ENCODE peak calls at places on chromosomes 4 and X, in nine cellular contexts. H is sigmoid colon, Y is HCT116, L is right lobe of liver, I is Peyer's patch, E is uterus, F is transverse colon, T is NB4, W is tibial nerve. B is an unnamed sample.

GRCh38 chr4:52555356-52555716 is 103.8 kb downstream of the USP46 start:
- DNase-seq in T (no peak), E (no peak), H (no peak), F (no peak), L (no peak), I (no peak), Y (no peak), W (no peak), B (no peak)

GRCh38 chrX:65745992-65746391 is 78.5 kb downstream of the MSN start:
- DNase-seq in E (no peak), T (peak; percentile 52), I (no peak), Y (no peak), H (no peak), L (no peak), W (no peak), F (peak; percentile 34), B (peak; percentile 40)

GRCh38 chr4:94545296-94545695 is 93.6 kb downstream of the PDLIM5 start:
- DNase-seq in L (no peak), H (no peak), Y (no peak), F (no peak), I (no peak), T (no peak), W (no peak), E (no peak), B (no peak)

GRCh38 chr4:186161138-186161537 is 30.2 kb upstream of the CYP4V2 start:
- DNase-seq in H (no peak), F (peak; percentile 47), E (no peak), W (no peak), L (no peak), I (no peak), Y (no peak), T (no peak), B (no peak)

GRCh38 chr4:24772061-24772705 is 23.2 kb upstream of the SOD3 start:
- DNase-seq in T (no peak), I (no peak), H (no peak), E (no peak), L (no peak), W (no peak), F (no peak), Y (no peak), B (no peak)

GRCh38 chrX:79592259-79592658 is 225.1 kb upstream of the ITM2A start:
- DNase-seq in T (no peak), Y (no peak), E (no peak), I (no peak), F (no peak), W (no peak), H (no peak), L (no peak), B (no peak)

GRCh38 chr4:85127653-85128052 is 161.2 kb upstream of the WDFY3 start:
- DNase-seq in T (peak; percentile 43), L (no peak), E (no peak), Y (peak; percentile 47), W (no peak), F (no peak), H (no peak), I (no peak), B (no peak)

GRCh38 chrX:150623583-150623982 is 55.2 kb downstream of the MTM1 start:
- DNase-seq in Y (no peak), E (no peak), F (no peak), I (no peak), T (no peak), W (no peak), H (no peak), L (no peak), B (no peak)

GRCh38 chr4:106864231-106864630 is 171.9 kb downstream of the DKK2 start:
- DNase-seq in F (no peak), L (no peak), Y (no peak), I (no peak), W (no peak), H (no peak), T (no peak), E (no peak), B (no peak)

GRCh38 chr4:114727426-114727825 is 128.8 kb downstream of the UGT8 start:
- DNase-seq in T (no peak), W (no peak), I (no peak), H (no peak), E (no peak), L (no peak), F (no peak), Y (no peak), B (no peak)

GRCh38 chrX:140163376-140164159 is 198.2 kb upstream of the CXorf66 start:
- DNase-seq in E (no peak), F (no peak), I (no peak), L (no peak), T (no peak), Y (no peak), H (no peak), W (no peak), B (no peak)

GRCh38 chr4:185625503-185625902 is 90.2 kb upstream of the PDLIM3 start:
- DNase-seq in E (no peak), W (no peak), I (no peak), F (no peak), H (no peak), L (no peak), Y (no peak), T (no peak), B (no peak)

GRCh38 chr4:74933562-74934015 is 673 bp downstream of the PARM1 start:
- DNase-seq in F (peak; percentile 40), I (peak; percentile 18), H (no peak), L (no peak), Y (no peak), T (no peak), W (no peak), E (peak; percentile 18), B (no peak)

GRCh38 chrX:37684426-37684825 is 1.2 kb upstream of the XK start:
- DNase-seq in W (no peak), L (no peak), I (no peak), Y (no peak), E (no peak), F (no peak), T (peak; percentile 45), H (no peak), B (no peak)

GRCh38 chrX:141989134-141989533 is 85.4 kb downstream of the MAGEC1 start:
- DNase-seq in E (no peak), F (no peak), W (no peak), L (no peak), I (no peak), H (no peak), T (no peak), Y (no peak), B (no peak)

GRCh38 chrX:8201896-8202331 is 30.8 kb upstream of the VCX2 start:
- DNase-seq in I (no peak), L (no peak), E (no peak), Y (no peak), F (no peak), T (no peak), W (no peak), H (no peak), B (no peak)

DNA sequence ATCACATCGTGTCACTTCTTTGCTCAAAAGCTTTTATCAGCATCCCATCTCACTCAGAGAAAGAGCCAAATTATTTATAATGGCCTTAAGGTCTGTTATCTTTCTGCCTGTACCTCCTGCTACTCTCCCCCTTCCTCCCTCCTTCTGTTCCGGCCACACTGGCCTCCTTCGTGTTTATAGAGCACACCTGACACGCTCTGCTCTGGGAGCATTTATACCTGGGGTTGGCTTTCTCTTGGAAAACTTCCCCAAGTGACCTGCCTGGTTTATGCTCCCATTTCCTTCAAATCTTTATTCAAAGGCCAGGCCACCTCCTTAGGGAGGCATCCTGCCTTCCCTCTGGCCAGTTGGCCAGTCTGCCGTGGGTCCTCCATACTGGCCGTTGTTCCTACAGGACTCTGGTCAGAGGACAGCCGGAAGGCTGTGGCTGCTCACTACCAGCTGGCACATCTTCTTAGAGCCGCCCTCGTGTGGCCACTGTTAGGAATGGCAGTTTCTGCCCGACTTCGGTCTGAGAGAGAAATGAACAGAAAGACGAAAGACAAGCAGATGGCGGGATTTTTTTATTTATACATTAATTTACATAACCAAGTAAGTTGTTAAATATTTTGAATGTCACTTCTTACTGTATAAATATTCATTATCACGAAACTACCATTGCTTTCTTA is 80.2 kb upstream of the CBLL2 start:
- DNase-seq in I (peak; percentile 45), F (peak; percentile 64), T (peak; percentile 56), E (peak; percentile 63), W (peak; percentile 52), H (peak; percentile 80), L (peak; percentile 58), Y (peak; percentile 36), B (peak; percentile 90)
- H3K4me3 ChIP-seq in I (no peak overlapping the region), F (no peak overlapping the region), T (no peak overlapping the region), E (no peak overlapping the region), W (no peak overlapping the region), H (no peak overlapping the region), L (no peak overlapping the region), Y (no peak overlapping the region), B (no peak overlapping the region)

DNA sequence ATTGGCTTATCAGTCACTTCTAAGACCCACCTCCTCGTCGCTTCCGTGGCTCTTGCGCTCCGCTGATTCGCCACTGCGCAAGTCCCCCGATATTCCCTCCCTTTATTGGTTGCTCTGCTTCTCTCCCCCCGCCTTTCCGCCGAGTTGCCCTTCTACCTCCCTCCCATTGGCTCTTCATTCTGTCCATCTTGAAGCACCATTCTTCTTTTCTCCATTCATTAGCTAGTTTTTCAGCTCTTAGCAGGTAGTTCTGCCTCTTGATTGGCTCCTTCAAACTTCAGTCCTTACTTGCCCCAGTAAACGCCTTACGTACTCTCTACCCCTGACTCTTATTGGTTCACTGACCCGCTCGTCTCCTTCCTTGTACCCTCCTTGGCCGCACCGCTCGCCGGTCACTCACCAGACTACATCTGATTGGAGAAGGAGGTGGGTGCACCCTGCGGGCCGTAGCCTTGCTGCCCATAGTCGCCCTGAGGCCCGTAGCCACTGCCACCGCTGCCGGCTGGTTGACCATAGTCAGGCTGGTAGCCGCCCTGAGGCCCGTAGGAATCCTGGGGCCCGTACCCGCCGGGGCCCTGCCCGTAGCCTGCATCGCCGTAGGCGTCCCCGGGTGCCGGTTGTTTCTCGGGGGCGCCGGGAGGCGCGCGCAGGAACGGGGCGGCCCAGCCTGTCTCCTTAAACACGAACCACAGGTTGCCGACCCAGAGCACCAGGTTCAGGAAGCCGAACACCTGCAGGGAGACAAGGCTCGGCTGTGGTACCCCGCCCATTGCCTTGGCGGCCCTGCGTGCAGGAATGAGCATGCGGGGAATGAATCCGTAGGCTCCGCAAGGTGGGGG is 5.1 kb upstream of the PRICKLE3 start:
- DNase-seq in I (peak; percentile 88), L (peak; percentile 93), W (peak; percentile 81), F (peak; percentile 90), E (peak; percentile 95), H (peak; percentile 97), T (peak; percentile 99), Y (peak; percentile 99), B (peak; percentile 96)
- TF ChIP-seq POLR2A in I (peak; percentile 89), L (peak; percentile 83), W (peak; percentile 58), F (peak; percentile 86), E (peak; percentile 77), H (peak; percentile 67), T (peak; percentile 90), Y (peak; percentile 70), B (no peak)

DNA sequence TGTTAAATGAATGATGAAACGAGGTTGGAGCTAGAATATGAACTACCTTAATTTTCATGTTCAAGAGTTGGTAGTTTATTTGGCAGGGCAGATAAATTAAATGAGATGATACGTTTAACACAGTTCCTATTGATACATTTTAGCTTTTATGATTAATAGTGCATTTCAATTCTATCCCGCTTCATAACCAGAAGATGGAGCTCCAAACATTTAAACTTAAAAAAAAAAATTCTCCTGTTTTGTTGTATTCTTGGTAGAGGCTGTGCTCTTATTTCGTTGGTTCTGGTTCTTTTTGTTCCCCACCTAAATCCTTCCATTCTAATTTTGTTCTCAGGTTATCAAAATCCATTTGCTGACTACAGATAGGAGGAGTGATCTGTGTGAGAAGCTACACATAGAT is 71.8 kb upstream of the PTPN13 start:
- DNase-seq in H (no peak), W (no peak), L (no peak), T (peak; percentile 4), I (no peak), Y (no peak), F (no peak), E (no peak), B (no peak)
- TF ChIP-seq CTCF in H (no peak), W (no peak), L (no peak), T (no peak), I (no peak), Y (peak; percentile 49), F (no peak), E (no peak), B (no peak)

GRCh38 chrX:124344246-124344645 is 2.1 kb upstream of the SH2D1A start:
- DNase-seq in F (no peak), Y (no peak), T (no peak), E (no peak), L (no peak), H (no peak), W (no peak), I (no peak), B (no peak)
- H3K4me3 ChIP-seq in F (no peak overlapping the region), Y (no peak overlapping the region), T (no peak overlapping the region), E (no peak overlapping the region), L (no peak overlapping the region), H (no peak overlapping the region), W (no peak overlapping the region), I (no peak overlapping the region), B (no peak overlapping the region)